ENCODE peak calls at places on chromosomes 16 and 17, in five cellular contexts. One of them, this sample, is unnamed.

GRCh38 chr17:47934856-47935255 is 6.5 kb upstream of the PNPO start:
- DNase-seq in left ventricle myocardium inferior: no peak
- DNase-seq in endothelial cell: no peak
- DNase-seq in RWPE1: no peak
- DNase-seq in AG04450: no peak
- DNase-seq in this sample: no peak

GRCh38 chr17:82083009-82083408 is 15.0 kb downstream of the FASN start:
- DNase-seq in AG04450: no peak
- DNase-seq in endothelial cell: no peak
- DNase-seq in RWPE1: no peak
- DNase-seq in left ventricle myocardium inferior: no peak
- DNase-seq in this sample: no peak

GRCh38 chr17:37160940-37161339 is 212.2 kb downstream of the AATF start:
- DNase-seq in RWPE1: peak; percentile 48
- DNase-seq in AG04450: no peak
- DNase-seq in left ventricle myocardium inferior: no peak
- DNase-seq in endothelial cell: no peak
- DNase-seq in this sample: no peak

GRCh38 chr16:76573281-76573680 is 296.1 kb downstream of the CNTNAP4 start:
- DNase-seq in endothelial cell: no peak
- DNase-seq in left ventricle myocardium inferior: no peak
- DNase-seq in AG04450: no peak
- DNase-seq in RWPE1: no peak
- DNase-seq in this sample: no peak

GRCh38 chr17:29115906-29116651 is 64.1 kb downstream of the MYO18A start:
- DNase-seq in AG04450: no peak
- DNase-seq in endothelial cell: no peak
- DNase-seq in RWPE1: peak; percentile 64
- DNase-seq in left ventricle myocardium inferior: no peak
- DNase-seq in this sample: peak; percentile 78

GRCh38 chr17:31654936-31655335 is 204.1 kb downstream of the COPRS start:
- DNase-seq in left ventricle myocardium inferior: no peak
- DNase-seq in AG04450: no peak
- DNase-seq in RWPE1: peak; percentile 76
- DNase-seq in endothelial cell: no peak
- DNase-seq in this sample: peak; percentile 51

GRCh38 chr16:26787924-26788323 is 278.8 kb upstream of the C16orf82 start:
- DNase-seq in endothelial cell: no peak
- DNase-seq in left ventricle myocardium inferior: no peak
- DNase-seq in AG04450: no peak
- DNase-seq in RWPE1: no peak
- DNase-seq in this sample: no peak

GRCh38 chr17:68832140-68832871 is 122.9 kb downstream of the ABCA8 start:
- DNase-seq in RWPE1: no peak
- DNase-seq in endothelial cell: no peak
- DNase-seq in AG04450: no peak
- DNase-seq in left ventricle myocardium inferior: peak; percentile 23
- DNase-seq in this sample: no peak

GRCh38 chr16:377419-377951 is 4.3 kb downstream of the PGAP6 start:
- DNase-seq in AG04450: no peak
- DNase-seq in RWPE1: no peak
- DNase-seq in endothelial cell: no peak
- DNase-seq in left ventricle myocardium inferior: no peak
- DNase-seq in this sample: no peak

DNA sequence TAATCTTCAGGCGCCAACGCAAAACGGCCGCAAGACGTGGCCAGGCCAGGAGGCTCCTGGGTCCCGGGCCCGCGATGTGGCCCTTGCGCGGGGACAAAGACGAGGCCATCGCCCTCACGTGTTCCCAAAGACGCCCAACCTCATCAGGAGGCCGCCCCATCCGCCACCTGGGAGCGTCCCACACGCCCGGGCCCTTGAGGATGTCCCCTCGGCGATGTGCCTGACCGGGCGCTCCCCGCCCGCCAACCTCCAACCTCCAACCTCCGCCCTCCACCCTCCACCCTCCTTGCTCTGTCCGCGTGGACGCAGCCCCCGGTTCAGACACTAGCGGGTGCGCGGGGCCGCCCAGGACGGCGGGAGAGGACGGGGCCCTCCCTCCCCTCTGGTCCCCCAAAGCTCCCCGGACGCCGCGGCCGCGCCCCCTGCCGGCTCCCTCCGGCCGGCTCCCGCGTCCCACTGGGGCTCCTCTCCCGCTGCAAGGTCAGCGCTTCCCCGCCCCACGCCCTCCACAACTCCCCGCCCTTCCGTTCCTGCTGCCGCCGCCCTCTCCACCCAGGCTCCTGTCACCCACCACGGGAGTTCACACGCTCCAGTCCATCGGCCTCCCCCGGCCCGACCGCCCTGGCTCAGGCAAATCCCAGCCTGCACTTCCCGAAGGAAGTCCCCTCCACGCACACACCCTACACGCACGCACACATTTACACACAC is 250.8 kb upstream of the RPL38 start:
- DNase-seq in left ventricle myocardium inferior: peak; percentile 40
- DNase-seq in RWPE1: peak; percentile 11
- DNase-seq in endothelial cell: peak; percentile 58
- DNase-seq in AG04450: no peak
- DNase-seq in this sample: peak; percentile 56
- TF ChIP-seq CTCF in left ventricle myocardium inferior: peak; percentile 57
- TF ChIP-seq CTCF in RWPE1: no peak
- TF ChIP-seq CTCF in endothelial cell: peak; percentile 25
- TF ChIP-seq CTCF in AG04450: no peak
- TF ChIP-seq CTCF in this sample: peak; percentile 58

GRCh38 chr17:17748179-17748578 is 66.9 kb downstream of the RAI1 start:
- DNase-seq in endothelial cell: no peak
- DNase-seq in AG04450: no peak
- DNase-seq in RWPE1: no peak
- DNase-seq in left ventricle myocardium inferior: no peak
- DNase-seq in this sample: no peak
- TF ChIP-seq CTCF in endothelial cell: no peak
- TF ChIP-seq CTCF in AG04450: no peak
- TF ChIP-seq CTCF in RWPE1: no peak
- TF ChIP-seq CTCF in left ventricle myocardium inferior: no peak
- TF ChIP-seq CTCF in this sample: no peak

GRCh38 chr16:31360296-31360695 is 5.3 kb downstream of the ITGAX start:
- DNase-seq in left ventricle myocardium inferior: no peak
- DNase-seq in RWPE1: no peak
- DNase-seq in endothelial cell: no peak
- DNase-seq in AG04450: no peak
- DNase-seq in this sample: no peak

GRCh38 chr16:31354394-31355291 is at the start of gene ITGAX:
- DNase-seq in endothelial cell: no peak
- DNase-seq in RWPE1: peak; percentile 71
- DNase-seq in left ventricle myocardium inferior: peak; percentile 54
- DNase-seq in AG04450: no peak
- DNase-seq in this sample: peak; percentile 96

GRCh38 chr16:31356566-31357323 is 1.8 kb downstream of the ITGAX start:
- DNase-seq in endothelial cell: peak; percentile 23
- DNase-seq in RWPE1: no peak
- DNase-seq in left ventricle myocardium inferior: no peak
- DNase-seq in AG04450: no peak
- DNase-seq in this sample: no peak

GRCh38 chr16:31355701-31356100 is 725 bp downstream of the ITGAX start:
- DNase-seq in AG04450: no peak
- DNase-seq in left ventricle myocardium inferior: no peak
- DNase-seq in RWPE1: no peak
- DNase-seq in endothelial cell: no peak
- DNase-seq in this sample: no peak

GRCh38 chr16:31357324-31358156 is 2.6 kb downstream of the ITGAX start:
- DNase-seq in endothelial cell: no peak
- DNase-seq in left ventricle myocardium inferior: no peak
- DNase-seq in AG04450: no peak
- DNase-seq in RWPE1: no peak
- DNase-seq in this sample: no peak
- TF ChIP-seq CTCF in endothelial cell: no peak
- TF ChIP-seq CTCF in left ventricle myocardium inferior: no peak
- TF ChIP-seq CTCF in AG04450: no peak
- TF ChIP-seq CTCF in RWPE1: no peak
- TF ChIP-seq CTCF in this sample: no peak

GRCh38 chr16:9154576-9155410 is 63.3 kb downstream of the HAPSTR1 start:
- DNase-seq in left ventricle myocardium inferior: no peak
- DNase-seq in endothelial cell: no peak
- DNase-seq in RWPE1: no peak
- DNase-seq in AG04450: no peak
- DNase-seq in this sample: no peak

GRCh38 chr16:9151074-9151473 is 59.6 kb downstream of the HAPSTR1 start:
- DNase-seq in endothelial cell: no peak
- DNase-seq in AG04450: no peak
- DNase-seq in RWPE1: no peak
- DNase-seq in left ventricle myocardium inferior: no peak
- DNase-seq in this sample: no peak

GRCh38 chr16:9153502-9153864 is 62.0 kb downstream of the HAPSTR1 start:
- DNase-seq in RWPE1: no peak
- DNase-seq in endothelial cell: no peak
- DNase-seq in AG04450: no peak
- DNase-seq in left ventricle myocardium inferior: no peak
- DNase-seq in this sample: no peak

GRCh38 chr16:9151597-9151996 is 60.2 kb downstream of the HAPSTR1 start:
- DNase-seq in RWPE1: no peak
- DNase-seq in AG04450: peak; percentile 68
- DNase-seq in left ventricle myocardium inferior: no peak
- DNase-seq in endothelial cell: no peak
- DNase-seq in this sample: no peak

GRCh38 chr16:9152649-9153501 is 61.4 kb downstream of the HAPSTR1 start:
- DNase-seq in AG04450: no peak
- DNase-seq in RWPE1: no peak
- DNase-seq in endothelial cell: no peak
- DNase-seq in left ventricle myocardium inferior: no peak
- DNase-seq in this sample: no peak
- TF ChIP-seq CTCF in AG04450: no peak
- TF ChIP-seq CTCF in RWPE1: no peak
- TF ChIP-seq CTCF in endothelial cell: no peak
- TF ChIP-seq CTCF in left ventricle myocardium inferior: no peak
- TF ChIP-seq CTCF in this sample: no peak

GRCh38 chr16:12459993-12460392 is 343.7 kb downstream of the CPPED1 start:
- DNase-seq in endothelial cell: no peak
- DNase-seq in AG04450: no peak
- DNase-seq in left ventricle myocardium inferior: no peak
- DNase-seq in RWPE1: no peak
- DNase-seq in this sample: no peak
- TF ChIP-seq CTCF in endothelial cell: no peak
- TF ChIP-seq CTCF in AG04450: no peak
- TF ChIP-seq CTCF in left ventricle myocardium inferior: no peak
- TF ChIP-seq CTCF in RWPE1: no peak
- TF ChIP-seq CTCF in this sample: no peak

GRCh38 chr16:3264137-3265036 is 8.0 kb upstream of the MEFV start:
- DNase-seq in endothelial cell: peak; percentile 75
- DNase-seq in AG04450: peak; percentile 94
- DNase-seq in RWPE1: peak; percentile 96
- DNase-seq in left ventricle myocardium inferior: peak; percentile 96
- DNase-seq in this sample: peak; percentile 99
- TF ChIP-seq CTCF in endothelial cell: no peak
- TF ChIP-seq CTCF in AG04450: peak; percentile 39
- TF ChIP-seq CTCF in RWPE1: no peak
- TF ChIP-seq CTCF in left ventricle myocardium inferior: peak; percentile 43
- TF ChIP-seq CTCF in this sample: no peak

GRCh38 chr16:89507834-89508590 is at the start of gene SPG7:
- DNase-seq in RWPE1: peak; percentile 93
- DNase-seq in left ventricle myocardium inferior: peak; percentile 88
- DNase-seq in AG04450: peak; percentile 55
- DNase-seq in endothelial cell: peak; percentile 92
- DNase-seq in this sample: peak; percentile 89
- TF ChIP-seq CTCF in RWPE1: no peak
- TF ChIP-seq CTCF in left ventricle myocardium inferior: no peak
- TF ChIP-seq CTCF in AG04450: no peak
- TF ChIP-seq CTCF in endothelial cell: no peak
- TF ChIP-seq CTCF in this sample: no peak